ENCODE peak calls at places on chromosome 10, in seven cellular contexts. Q is colonic mucosa, F is GM23248, U is sigmoid colon, H is A673, N is suprapubic skin, Z is uterus. I is an unnamed sample.

GRCh38 chr10:110423650-110424049 is 74.1 kb upstream of the DUSP5 start:
- DNase-seq in Q (no peak), F (no peak), U (no peak), H (no peak), N (no peak), Z (no peak), I (no peak)

GRCh38 chr10:42638821-42639270 is 476 bp upstream of the ZNF33B start:
- DNase-seq in Q (no peak), F (no peak), U (no peak), H (no peak), N (no peak), Z (no peak), I (no peak)

GRCh38 chr10:67612577-67613537 is 83.1 kb downstream of the CTNNA3 start:
- DNase-seq in Q (no peak), F (peak; percentile 63), U (no peak), H (no peak), N (no peak), Z (no peak), I (no peak)

GRCh38 chr10:91313761-91314520 is 93.5 kb downstream of the PCGF5 start:
- DNase-seq in Q (no peak), F (peak; percentile 81), U (no peak), H (peak; percentile 29), N (no peak), Z (no peak), I (no peak)

GRCh38 chr10:6464862-6465430 is 115.1 kb downstream of the PRKCQ start:
- DNase-seq in Q (no peak), F (no peak), U (no peak), H (no peak), N (no peak), Z (no peak), I (no peak)

GRCh38 chr10:63013755-63014154 is 119.4 kb upstream of the NRBF2 start:
- DNase-seq in Q (no peak), F (no peak), U (no peak), H (no peak), N (no peak), Z (no peak), I (no peak)

GRCh38 chr10:130635528-130635927 is 499.3 kb downstream of the GLRX3 start:
- DNase-seq in Q (no peak), F (no peak), U (no peak), H (no peak), N (no peak), Z (no peak), I (no peak)

GRCh38 chr10:57874810-57875209 is 392.9 kb downstream of the IPMK start:
- DNase-seq in Q (no peak), F (no peak), U (no peak), H (no peak), N (no peak), Z (no peak), I (no peak)

GRCh38 chr10:13987472-13987871 is 343.3 kb downstream of the FRMD4A start:
- DNase-seq in Q (no peak), F (peak; percentile 84), U (no peak), H (no peak), N (no peak), Z (no peak), I (no peak)

GRCh38 chr10:50367732-50368131 is 116.4 kb upstream of the ASAH2 start:
- DNase-seq in Q (peak; percentile 31), F (peak; percentile 63), U (no peak), H (peak; percentile 52), N (no peak), Z (no peak), I (peak; percentile 25)

GRCh38 chr10:84783909-84784308 is 455.5 kb downstream of the CCSER2 start:
- DNase-seq in Q (no peak), F (no peak), U (no peak), H (no peak), N (no peak), Z (no peak), I (peak; percentile 13)

GRCh38 chr10:2979267-2979660 is 88.1 kb upstream of the PFKP start:
- DNase-seq in Q (no peak), F (peak; percentile 54), U (no peak), H (no peak), N (no peak), Z (no peak), I (peak; percentile 48)

GRCh38 chr10:95920798-95921426 is 13.1 kb downstream of the CC2D2B start:
- DNase-seq in Q (no peak), F (no peak), U (no peak), H (no peak), N (no peak), Z (no peak), I (no peak)

GRCh38 chr10:103077491-103078308 is 115.4 kb downstream of the NT5C2 start:
- DNase-seq in Q (no peak), F (no peak), U (no peak), H (no peak), N (no peak), Z (no peak), I (no peak)

GRCh38 chr10:127550861-127551260 is 1.8 kb downstream of the NPS start:
- DNase-seq in Q (no peak), F (no peak), U (no peak), H (peak; percentile 55), N (no peak), Z (no peak), I (no peak)

GRCh38 chr10:113907166-113907565 is 52.7 kb downstream of the NHLRC2 start:
- DNase-seq in Q (no peak), F (peak; percentile 7), U (no peak), H (peak; percentile 91), N (no peak), Z (no peak), I (no peak)

GRCh38 chr10:91389636-91390512 is 20.3 kb upstream of the HECTD2 start:
- DNase-seq in Q (peak; percentile 21), F (peak; percentile 81), U (no peak), H (peak; percentile 78), N (no peak), Z (no peak), I (no peak)

GRCh38 chr10:103802081-103802480 is 53.3 kb downstream of the SH3PXD2A start:
- DNase-seq in Q (no peak), F (no peak), U (no peak), H (no peak), N (no peak), Z (no peak), I (no peak)

GRCh38 chr10:43318978-43319965 is 52.2 kb upstream of the FXYD4 start:
- DNase-seq in Q (no peak), F (no peak), U (no peak), H (no peak), N (no peak), Z (no peak), I (no peak)

GRCh38 chr10:27646194-27646593 is 99.4 kb downstream of the MKX start:
- DNase-seq in Q (no peak), F (peak; percentile 81), U (no peak), H (no peak), N (no peak), Z (no peak), I (no peak)

GRCh38 chr10:48239618-48240017 is 34.9 kb downstream of the FRMPD2 start:
- DNase-seq in Q (no peak), F (no peak), U (no peak), H (no peak), N (no peak), Z (no peak), I (no peak)

DNA sequence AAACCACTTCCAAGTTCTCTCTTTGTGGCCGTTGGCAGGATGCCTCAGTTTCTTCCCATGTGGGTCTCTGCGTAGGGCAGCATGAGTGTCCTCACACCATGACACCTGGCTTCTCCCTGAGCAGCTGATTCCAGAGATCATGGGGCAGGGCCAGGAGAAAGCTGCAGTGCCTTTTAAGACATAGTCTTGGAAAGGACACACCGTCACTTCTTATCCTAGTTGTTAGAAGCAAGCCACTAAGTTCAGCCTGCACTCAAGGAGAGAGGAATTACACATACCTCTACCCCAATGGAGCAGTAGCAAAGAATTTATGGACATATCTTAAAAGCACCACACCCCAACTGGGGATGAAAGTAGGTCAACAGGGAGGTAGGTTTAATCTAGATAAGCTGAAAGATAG is 16.4 kb downstream of the NODAL start:
- DNase-seq in Q (no peak), F (no peak), U (no peak), H (no peak), N (no peak), Z (no peak), I (no peak)
- H3K4me1 ChIP-seq in Q (no peaks in the 10 kb centered on the region), F (peaks cover 2% of the 10 kb centered on the region), U (peaks cover 26% of the 10 kb centered on the region), H (no peaks in the 10 kb centered on the region), N (peaks cover 7% of the 10 kb centered on the region), Z (no peaks in the 10 kb centered on the region), I (peaks cover 4% of the 10 kb centered on the region)

GRCh38 chr10:69451209-69451783 is at the start of gene TSPAN15:
- DNase-seq in Q (peak; percentile 95), F (peak; percentile 70), U (peak; percentile 95), H (peak; percentile 91), N (no peak), Z (peak; percentile 83), I (peak; percentile 93)

GRCh38 chr10:69451784-69452251 is 553 bp downstream of the TSPAN15 start:
- DNase-seq in Q (peak; percentile 81), F (no peak), U (peak; percentile 72), H (no peak), N (no peak), Z (no peak), I (peak; percentile 82)

GRCh38 chr10:69452676-69453415 is 1.6 kb downstream of the TSPAN15 start:
- DNase-seq in Q (no peak), F (no peak), U (peak; percentile 50), H (no peak), N (no peak), Z (no peak), I (no peak)

GRCh38 chr10:69446650-69447151 is 4.6 kb upstream of the TSPAN15 start:
- DNase-seq in Q (peak; percentile 56), F (peak; percentile 90), U (peak; percentile 42), H (no peak), N (no peak), Z (no peak), I (no peak)

DNA sequence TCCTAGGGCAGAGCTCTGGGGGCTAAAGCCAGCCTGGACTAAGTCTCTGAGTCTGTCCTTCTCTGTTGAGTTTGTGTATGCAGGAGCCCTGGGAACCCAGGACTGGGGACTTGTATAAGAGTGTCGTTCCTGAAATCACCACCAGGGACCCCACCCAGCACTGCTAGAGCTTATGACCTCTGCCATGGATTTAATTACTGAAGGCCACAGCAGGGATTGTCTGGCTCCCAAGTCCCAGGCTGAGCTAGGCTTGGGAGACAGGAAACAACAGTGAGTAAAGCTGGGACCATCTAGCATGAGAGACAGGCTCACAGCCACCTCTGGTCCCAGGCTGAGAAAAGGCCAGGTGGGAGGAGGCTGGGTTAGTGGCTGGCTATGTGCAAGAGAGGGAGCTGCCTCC is 1.4 kb upstream of the TSPAN15 start:
- DNase-seq in Q (peak; percentile 86), F (peak; percentile 50), U (peak; percentile 82), H (peak; percentile 52), N (no peak), Z (no peak), I (peak; percentile 56)
- H3K4me1 ChIP-seq in Q (peaks cover 14% of the 10 kb centered on the region), F (peaks cover 20% of the 10 kb centered on the region), U (peaks cover 61% of the 10 kb centered on the region), H (peaks cover 9% of the 10 kb centered on the region), N (peaks cover 59% of the 10 kb centered on the region), Z (no peaks in the 10 kb centered on the region), I (peaks cover 14% of the 10 kb centered on the region)

GRCh38 chr10:118963341-118963740 is 66.2 kb upstream of the NANOS1 start:
- DNase-seq in Q (no peak), F (no peak), U (no peak), H (no peak), N (peak; percentile 31), Z (no peak), I (no peak)
- H3K4me1 ChIP-seq in Q (no peaks in the 10 kb centered on the region), F (peaks cover 16% of the 10 kb centered on the region), U (peaks cover 21% of the 10 kb centered on the region), H (no peaks in the 10 kb centered on the region), N (peaks cover 27% of the 10 kb centered on the region), Z (no peaks in the 10 kb centered on the region), I (peaks cover 15% of the 10 kb centered on the region)

DNA sequence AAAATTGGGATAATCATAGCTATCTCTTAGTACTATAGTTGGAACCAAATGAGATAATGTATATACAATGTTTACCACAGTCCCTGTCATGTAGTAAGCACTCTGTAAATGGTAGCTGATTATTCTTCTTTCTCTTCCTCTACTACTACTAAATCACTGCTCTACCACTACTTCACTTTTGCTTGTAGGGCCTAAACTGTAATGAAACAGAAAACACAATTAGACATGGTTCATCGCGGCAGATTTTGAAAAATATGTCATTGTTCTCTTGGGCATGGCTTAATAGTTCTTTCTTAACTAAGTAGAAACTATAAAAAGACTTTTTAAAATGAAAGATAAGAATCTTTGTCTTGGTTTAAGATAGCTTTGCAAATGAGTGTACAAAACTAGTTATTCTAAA is 34.9 kb downstream of the R3HCC1L start:
- DNase-seq in Q (no peak), F (no peak), U (no peak), H (no peak), N (no peak), Z (no peak), I (no peak)
- H3K4me1 ChIP-seq in Q (no peaks in the 10 kb centered on the region), F (peaks cover 13% of the 10 kb centered on the region), U (peaks cover 21% of the 10 kb centered on the region), H (peaks cover 5% of the 10 kb centered on the region), N (peaks cover 19% of the 10 kb centered on the region), Z (no peaks in the 10 kb centered on the region), I (no peaks in the 10 kb centered on the region)

I was measured in thyroid gland.